ENCODE peak calls at places on chromosomes 5 and 9, in eight cellular contexts. T is cardiac fibroblast; M is left cardiac atrium; R is stimulated activated CD4-positive, alpha-beta T cell treated with anti-CD3 and anti-CD28 coated beads, Interleukin-1b, Interleukin-23, amount 100 ng/mL, for 24 hours; D is HT1080; N is NCI-H510A treated with DMSO at 0.1 percent for 48 hours; K is NCI-H1436; A is GM10248. X is an unnamed sample.

GRCh38 chr5:88130189-88130815 is 138.3 kb downstream of the TMEM161B start:
- DNase-seq in M (no peak), N (no peak), T (no peak), K (no peak), R (no peak), A (no peak), D (no peak), X (no peak)

GRCh38 chr5:375336-375920 is 53.9 kb downstream of the AHRR start:
- DNase-seq in R (no peak), A (no peak), N (no peak), T (no peak), K (no peak), M (no peak), D (no peak), X (no peak)

GRCh38 chr5:68962632-68963484 is 131.0 kb upstream of the SLC30A5 start:
- DNase-seq in T (peak; percentile 76), R (no peak), A (peak; percentile 29), D (peak; percentile 47), K (peak; percentile 21), M (peak; percentile 56), N (peak; percentile 57), X (peak; percentile 11)

GRCh38 chr9:70389188-70389587 is 25.3 kb downstream of the KLF9 start:
- DNase-seq in D (no peak), N (no peak), K (no peak), M (no peak), T (no peak), A (no peak), R (no peak), X (no peak)

GRCh38 chr5:110463116-110463515 is 263.4 kb downstream of the TMEM232 start:
- DNase-seq in M (no peak), K (no peak), T (peak; percentile 39), N (no peak), A (no peak), R (no peak), D (no peak), X (no peak)

GRCh38 chr5:114010362-114010761 is 351.5 kb upstream of the KCNN2 start:
- DNase-seq in T (peak; percentile 5), M (no peak), R (no peak), D (no peak), A (no peak), K (no peak), N (no peak), X (no peak)

GRCh38 chr5:170301149-170301548 is 3.6 kb upstream of the LCP2 start:
- DNase-seq in N (no peak), T (no peak), M (no peak), R (no peak), A (no peak), K (no peak), D (no peak), X (no peak)

GRCh38 chr5:173291722-173292658 is 36.2 kb downstream of the STC2 start:
- DNase-seq in D (no peak), R (no peak), M (no peak), A (peak; percentile 42), T (no peak), N (no peak), K (no peak), X (peak; percentile 45)

GRCh38 chr9:87594218-87594617 is 96.6 kb downstream of the DAPK1 start:
- DNase-seq in D (no peak), T (peak; percentile 13), M (no peak), K (no peak), N (no peak), R (no peak), A (no peak), X (no peak)

GRCh38 chr5:135386096-135386495 is 12.9 kb downstream of the MACROH2A1 start:
- DNase-seq in R (no peak), T (peak; percentile 79), A (no peak), N (no peak), K (no peak), M (no peak), D (peak; percentile 71), X (no peak)

GRCh38 chr5:143277536-143277935 is 126.0 kb downstream of the NR3C1 start:
- DNase-seq in T (no peak), K (no peak), N (no peak), M (no peak), A (no peak), D (no peak), R (no peak), X (no peak)